ENCODE peak calls at places on chromosomes 2 and 18, in ten cellular contexts. Z is GM20000; T is mesendoderm; D is mucosa of gallbladder; O is astrocyte of the spinal cord; G is Kasumi-1; Q is fibroblast of the aortic adventitia; H is K562; X is NCI-H146; K is stimulated activated CD8-positive, alpha-beta memory T cell treated with anti-CD3 and anti-CD28 coated beads, Interleukin-15, amount 100 ng/mL, for 24 hours. V is an unnamed sample.

GRCh38 chr2:231522418-231523180 is 7.6 kb downstream of the NMUR1 start:
- DNase-seq in T (no peak), D (no peak), G (no peak), O (no peak), Q (peak), K (no peak), X (no peak), H (no peak), Z (no peak), V (no peak)

GRCh38 chr2:63055510-63056308 is 5.1 kb downstream of the OTX1 start:
- DNase-seq in Z (peak), H (no peak), X (no peak), D (no peak), O (no peak), G (no peak), T (peak), Q (no peak), K (no peak), V (no peak)

GRCh38 chr2:107529146-107529545 is 297.5 kb upstream of the RGPD4 start:
- DNase-seq in H (no peak), D (no peak), Z (no peak), K (no peak), X (no peak), G (no peak), Q (peak), O (no peak), T (peak), V (no peak)

GRCh38 chr18:8341481-8342230 is 267.6 kb upstream of the RAB12 start:
- DNase-seq in T (peak), D (peak), H (no peak), K (no peak), Z (no peak), G (no peak), X (no peak), Q (peak), O (peak), V (no peak)

GRCh38 chr2:178309541-178309940 is 115.2 kb downstream of the OSBPL6 start:
- DNase-seq in G (no peak), O (no peak), D (no peak), Q (no peak), Z (no peak), K (no peak), T (no peak), H (no peak), X (no peak), V (no peak)

GRCh38 chr2:181586569-181587076 is 70.3 kb downstream of the CERKL start:
- DNase-seq in G (no peak), K (no peak), Q (no peak), H (no peak), T (no peak), X (peak), D (peak), Z (peak), O (peak), V (peak)

GRCh38 chr2:88765154-88765948 is 73.9 kb downstream of the RPIA start:
- DNase-seq in Z (peak), G (peak), X (peak), Q (peak), O (peak), H (no peak), T (peak), D (no peak), K (no peak), V (no peak)

GRCh38 chr2:72719416-72719815 is 106.4 kb downstream of the EXOC6B start:
- DNase-seq in G (no peak), H (no peak), D (no peak), O (peak), Z (no peak), T (peak), Q (no peak), K (no peak), X (peak), V (no peak)

GRCh38 chr2:180663016-180663471 is 317.4 kb upstream of the UBE2E3 start:
- DNase-seq in O (peak), Q (peak), T (no peak), K (no peak), D (no peak), Z (no peak), X (no peak), G (no peak), H (no peak), V (no peak)

GRCh38 chr2:54999182-54999581 is 51.1 kb downstream of the RTN4 start:
- DNase-seq in X (no peak), O (peak), K (no peak), D (no peak), Z (peak), Q (peak), H (no peak), G (no peak), T (no peak), V (no peak)

GRCh38 chr18:35642802-35643201 is 61.3 kb downstream of the GALNT1 start:
- DNase-seq in D (no peak), Z (no peak), K (no peak), G (no peak), T (no peak), H (no peak), Q (no peak), O (no peak), X (no peak), V (no peak)

GRCh38 chr2:150370600-150370999 is 116.9 kb downstream of the RND3 start:
- DNase-seq in Z (no peak), D (peak), H (no peak), Q (no peak), G (no peak), O (no peak), X (peak), T (no peak), K (no peak), V (no peak)

GRCh38 chr2:48714240-48714639 is 41.3 kb downstream of the LHCGR start:
- DNase-seq in Z (no peak), K (no peak), X (no peak), D (no peak), G (no peak), T (no peak), Q (no peak), H (no peak), O (peak), V (no peak)

GRCh38 chr2:101442667-101443061 is 32.2 kb downstream of the RFX8 start:
- DNase-seq in D (no peak), Z (no peak), K (no peak), Q (no peak), X (no peak), H (no peak), G (no peak), T (peak), O (no peak), V (no peak)

GRCh38 chr2:85308951-85309555 is 18.7 kb downstream of the TGOLN2 start:
- DNase-seq in Q (peak), X (peak), Z (no peak), O (peak), T (no peak), K (no peak), H (no peak), D (peak), G (no peak), V (no peak)

GRCh38 chr18:58727776-58728500 is 56.7 kb downstream of the MALT1 start:
- DNase-seq in Z (no peak), D (no peak), K (no peak), X (no peak), G (no peak), O (peak), H (no peak), Q (peak), T (no peak), V (no peak)

GRCh38 chr18:80176334-80177080 is 67.4 kb downstream of the ADNP2 start:
- DNase-seq in X (no peak), Q (no peak), Z (no peak), K (no peak), G (no peak), H (no peak), D (no peak), T (no peak), O (no peak), V (no peak)

GRCh38 chr2:227491391-227491790 is 19.4 kb downstream of the AGFG1 start:
- DNase-seq in T (no peak), Q (no peak), H (no peak), Z (no peak), G (no peak), X (no peak), O (no peak), D (no peak), K (no peak), V (no peak)

GRCh38 chr2:95349568-95350319 is 52.6 kb downstream of the KCNIP3 start:
- DNase-seq in O (no peak), K (no peak), Q (no peak), T (no peak), H (no peak), G (no peak), X (no peak), D (no peak), Z (no peak), V (no peak)

GRCh38 chr18:12659904-12660605 is 2.1 kb upstream of the SPIRE1 start:
- DNase-seq in D (peak), Z (peak), Q (peak), O (peak), T (peak), G (peak), X (peak), H (peak), K (no peak), V (peak)

GRCh38 chr2:224930124-224930523 is 112.1 kb downstream of the DOCK10 start:
- DNase-seq in X (no peak), O (no peak), D (no peak), T (no peak), Z (no peak), Q (no peak), G (no peak), K (no peak), H (no peak), V (no peak)

GRCh38 chr2:159094173-159094737 is 125.8 kb downstream of the TANC1 start:
- DNase-seq in D (peak), O (peak), G (no peak), Z (no peak), H (no peak), X (no peak), T (no peak), K (no peak), Q (peak), V (no peak)

GRCh38 chr18:50630895-50631294 is 71.0 kb downstream of the MAPK4 start:
- DNase-seq in K (no peak), X (no peak), H (no peak), G (no peak), O (no peak), Q (no peak), T (no peak), Z (no peak), D (no peak), V (no peak)

GRCh38 chr2:150548527-150548926 is 61.1 kb upstream of the RND3 start:
- DNase-seq in H (no peak), X (no peak), O (peak), Z (no peak), Q (no peak), T (peak), D (no peak), G (no peak), K (no peak), V (no peak)

GRCh38 chr2:11004206-11004605 is 92.5 kb downstream of the KCNF1 start:
- DNase-seq in K (no peak), G (no peak), D (no peak), X (no peak), T (peak), Q (peak), Z (no peak), H (no peak), O (peak), V (no peak)

GRCh38 chr2:11863103-11863502 is 116.7 kb downstream of the LPIN1 start:
- DNase-seq in X (no peak), G (no peak), H (no peak), Z (peak), O (no peak), Q (no peak), K (no peak), D (no peak), T (no peak), V (no peak)